ENCODE peak calls at places on chromosomes 1 and 21, in five cellular contexts. F, J, R, A and Y are unnamed samples.

GRCh38 chr1:160739098-160739511 is at the start of gene SLAMF7:
- DNase-seq in F (no peak), J (no peak), R (no peak), A (peak), Y (no peak)

GRCh38 chr1:100187912-100188311 is 9.9 kb upstream of the LRRC39 start:
- DNase-seq in F (no peak), J (peak), R (no peak), A (no peak), Y (no peak)

GRCh38 chr1:97797403-97798183 is 123.2 kb downstream of the DPYD start:
- DNase-seq in F (no peak), J (no peak), R (no peak), A (no peak), Y (no peak)

GRCh38 chr1:16978589-16979474 is 1.6 kb downstream of the MFAP2 start:
- DNase-seq in F (no peak), J (no peak), R (peak), A (no peak), Y (no peak)

GRCh38 chr1:215421772-215422171 is 145.3 kb upstream of the KCTD3 start:
- DNase-seq in F (no peak), J (no peak), R (no peak), A (no peak), Y (no peak)

GRCh38 chr1:179955318-179955638 is 668 bp downstream of the CEP350 start:
- DNase-seq in F (peak), J (no peak), R (no peak), A (no peak), Y (no peak)

GRCh38 chr1:186139706-186140105 is 235.3 kb downstream of the TPR start:
- DNase-seq in F (no peak), J (no peak), R (no peak), A (no peak), Y (no peak)

GRCh38 chr1:220880726-220881506 is 1.7 kb downstream of the HLX start:
- DNase-seq in F (peak), J (no peak), R (peak), A (no peak), Y (peak)

GRCh38 chr1:180179162-180179957 is 24.7 kb downstream of the QSOX1 start:
- DNase-seq in F (no peak), J (no peak), R (no peak), A (no peak), Y (no peak)

GRCh38 chr1:118147542-118147941 is 37.5 kb downstream of the SPAG17 start:
- DNase-seq in F (no peak), J (no peak), R (no peak), A (no peak), Y (no peak)

GRCh38 chr1:48681476-48682305 is 95.0 kb downstream of the BEND5 start:
- DNase-seq in F (no peak), J (no peak), R (no peak), A (no peak), Y (no peak)

GRCh38 chr1:245609354-245609753 is 454.6 kb downstream of the KIF26B start:
- DNase-seq in F (no peak), J (no peak), R (no peak), A (no peak), Y (no peak)

GRCh38 chr1:185719021-185719420 is 15.2 kb upstream of the HMCN1 start:
- DNase-seq in F (no peak), J (no peak), R (no peak), A (no peak), Y (peak)

GRCh38 chr1:29496701-29497100 is 260.4 kb downstream of the PTPRU start:
- DNase-seq in F (no peak), J (no peak), R (peak), A (no peak), Y (no peak)

GRCh38 chr1:232476538-232476950 is 153.4 kb downstream of the SIPA1L2 start:
- DNase-seq in F (no peak), J (no peak), R (no peak), A (no peak), Y (no peak)

GRCh38 chr1:112232848-112233247 is 163.2 kb upstream of the CTTNBP2NL start:
- DNase-seq in F (no peak), J (no peak), R (no peak), A (no peak), Y (no peak)

GRCh38 chr1:185453496-185454192 is 136.6 kb upstream of the IVNS1ABP start:
- DNase-seq in F (no peak), J (no peak), R (no peak), A (no peak), Y (no peak)

GRCh38 chr1:198699167-198700015 is 60.6 kb downstream of the PTPRC start:
- DNase-seq in F (peak), J (peak), R (peak), A (no peak), Y (peak)

GRCh38 chr1:30191154-30191702 is 532.2 kb downstream of the MATN1 start:
- DNase-seq in F (peak), J (no peak), R (peak), A (no peak), Y (peak)

GRCh38 chr21:28229811-28230210 is 762.9 kb downstream of the LTN1 start:
- DNase-seq in F (no peak), J (no peak), R (no peak), A (no peak), Y (no peak)

GRCh38 chr21:31262728-31263127 is 81.3 kb downstream of the TIAM1 start:
- DNase-seq in F (no peak), J (no peak), R (no peak), A (no peak), Y (no peak)

GRCh38 chr1:215160351-215160750 is 77.8 kb downstream of the KCNK2 start:
- DNase-seq in F (no peak), J (no peak), R (no peak), A (no peak), Y (no peak)

GRCh38 chr1:115874929-115875328 is 34.0 kb upstream of the NHLH2 start:
- DNase-seq in F (no peak), J (no peak), R (no peak), A (no peak), Y (no peak)

DNA sequence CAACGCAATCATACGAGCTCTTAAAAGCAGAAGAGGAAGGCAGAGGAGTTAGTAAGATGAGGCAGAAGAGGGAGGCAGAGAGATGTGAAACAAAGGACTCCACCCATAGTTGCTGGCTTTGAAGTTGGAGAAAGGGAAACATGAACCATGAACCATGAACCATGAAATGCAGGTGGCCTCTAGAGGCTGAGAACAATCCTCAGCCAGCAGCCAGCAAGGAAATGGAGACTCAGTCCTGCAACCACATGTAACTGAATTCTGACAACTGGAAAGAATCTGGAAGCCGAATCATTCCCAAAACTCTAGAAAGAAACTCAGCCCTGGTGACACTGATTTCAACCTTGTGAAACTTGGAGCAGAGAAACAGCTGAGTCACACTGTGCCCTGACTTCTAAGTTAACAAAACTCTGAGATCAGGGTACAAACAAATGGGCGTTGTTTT is 10.1 kb downstream of the DIPK1A start:
- DNase-seq in F (no peak), J (peak), R (no peak), A (peak), Y (no peak)
- TF ChIP-seq SUZ12 in F (no peak), J (no peak), R (no peak), A (no peak), Y (no peak)

DNA sequence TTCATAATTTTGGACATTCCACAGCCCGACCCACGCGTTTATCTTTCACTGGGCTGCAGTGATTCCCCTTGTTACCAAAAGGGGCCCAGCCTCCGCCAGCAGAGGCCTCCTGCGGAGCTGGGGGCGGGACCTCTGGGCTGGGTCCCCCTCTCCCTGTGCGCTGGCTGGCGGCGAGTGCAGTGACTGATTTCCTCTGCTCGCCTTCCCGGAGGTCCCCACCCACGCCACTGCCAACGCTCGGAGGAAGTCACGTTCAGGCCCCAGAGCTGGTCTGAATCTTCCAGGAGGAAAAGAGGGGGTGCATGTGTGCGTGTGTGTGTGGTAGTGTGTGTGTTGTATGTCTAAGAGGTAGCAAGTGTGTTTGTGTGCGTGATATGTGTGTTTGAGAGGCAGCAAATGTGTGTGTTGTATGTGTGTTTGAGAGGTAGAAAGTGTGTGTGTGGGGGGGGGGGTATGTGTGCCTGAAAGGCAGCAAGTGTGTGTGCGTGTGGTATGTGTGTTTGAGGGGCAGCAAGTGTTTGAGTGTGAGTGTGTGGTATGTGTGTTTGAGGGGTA is 35.0 kb upstream of the JAK1 start:
- DNase-seq in F (no peak), J (no peak), R (peak), A (no peak), Y (peak)
- TF ChIP-seq SUZ12 in F (no peak), J (no peak), R (peak), A (no peak), Y (no peak)

DNA sequence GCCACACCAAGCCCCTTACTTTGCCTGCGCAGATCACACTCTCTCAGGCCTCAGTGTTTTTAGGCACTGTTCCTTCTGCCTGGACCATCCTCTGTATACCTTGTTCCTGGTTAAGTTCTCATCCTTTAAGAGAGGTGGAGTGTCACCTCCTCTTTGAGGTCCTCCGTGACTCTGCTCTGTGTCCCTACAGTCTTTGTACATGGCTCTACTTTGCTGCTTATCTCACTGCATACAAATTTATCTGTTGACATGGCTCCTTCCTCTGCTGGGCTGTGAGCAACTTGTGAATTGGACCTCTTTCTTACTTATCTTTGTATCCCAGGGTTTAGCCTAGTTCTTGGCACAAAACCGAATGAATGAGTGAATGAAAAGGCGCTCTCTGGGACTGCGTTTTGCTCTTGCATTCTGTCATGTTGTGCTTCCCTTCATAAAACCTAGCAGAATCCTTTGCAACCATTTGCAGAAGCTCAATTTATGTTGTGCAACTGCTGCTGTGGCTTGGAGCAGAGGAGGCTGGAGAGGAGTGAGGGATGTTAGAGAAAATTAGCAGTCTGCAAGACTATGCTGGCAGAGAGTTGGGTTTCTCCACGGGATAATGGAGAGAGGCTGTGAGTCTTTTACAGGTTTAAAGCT is 12.4 kb downstream of the SLC26A9 start:
- DNase-seq in F (no peak), J (no peak), R (no peak), A (no peak), Y (no peak)
- TF ChIP-seq SUZ12 in F (no peak), J (no peak), R (no peak), A (no peak), Y (no peak)

GRCh38 chr1:229410692-229411433 is 23.0 kb downstream of the ACTA1 start:
- DNase-seq in F (no peak), J (no peak), R (no peak), A (no peak), Y (peak)
- TF ChIP-seq SUZ12 in F (no peak), J (no peak), R (no peak), A (no peak), Y (no peak)

GRCh38 chr1:7971024-7971423 is 9.5 kb downstream of the PARK7 start:
- DNase-seq in F (no peak), J (no peak), R (no peak), A (no peak), Y (no peak)
- TF ChIP-seq SUZ12 in F (no peak), J (no peak), R (no peak), A (no peak), Y (no peak)

DNA sequence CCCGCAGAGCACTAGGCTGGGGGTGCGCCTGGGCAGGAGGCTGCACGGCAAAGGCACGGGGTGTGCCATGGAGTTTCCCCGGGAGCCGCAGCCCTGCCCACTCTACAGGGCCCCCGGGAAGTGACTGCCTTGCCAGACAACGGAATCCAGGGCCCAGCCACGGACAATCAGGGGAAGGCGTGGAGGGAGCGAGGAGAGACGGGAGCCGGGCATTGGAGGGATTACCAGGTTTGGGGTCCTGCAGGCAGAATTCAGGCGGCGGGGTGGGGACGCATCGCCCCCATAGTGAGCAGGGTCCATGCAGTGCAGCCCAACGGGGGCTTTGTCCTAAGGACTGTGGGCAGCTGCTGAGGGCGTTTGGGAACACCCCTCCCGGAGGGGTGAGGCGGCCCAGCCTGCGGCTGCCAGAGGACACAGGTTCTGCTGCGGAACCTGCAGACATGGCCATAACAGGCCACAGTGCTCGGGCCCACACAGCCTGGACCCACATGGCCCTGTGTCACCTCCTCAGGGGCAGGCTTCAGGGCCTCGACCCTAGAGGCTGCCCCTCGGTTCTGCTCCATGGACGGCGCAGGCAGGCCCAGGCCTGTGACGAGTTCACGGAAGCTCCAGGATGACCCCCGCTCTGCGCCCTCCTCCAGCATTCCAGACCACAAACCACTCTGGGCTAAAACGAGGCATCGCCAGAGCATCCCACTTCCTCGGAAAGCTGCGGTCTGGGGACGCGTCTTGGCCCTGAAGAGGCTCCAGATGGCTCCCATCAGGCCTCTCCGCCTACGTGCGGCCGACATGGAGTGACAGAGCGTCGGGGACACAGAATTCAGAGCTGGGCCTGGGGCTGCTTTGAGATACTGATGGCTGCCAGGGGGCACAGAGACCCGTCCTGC is 54.5 kb downstream of the COL6A1 start:
- DNase-seq in F (no peak), J (no peak), R (no peak), A (no peak), Y (no peak)
- TF ChIP-seq SUZ12 in F (no peak), J (no peak), R (no peak), A (no peak), Y (no peak)